ENCODE peak calls at places on chromosomes 3 and 15, in nine cellular contexts. One of them, this sample, is unnamed.
A peak's percentile ranks its signal among the peaks of the same experiment; 100 is the strongest.

GRCh38 chr3:197504239-197505191 is 51.3 kb downstream of the BDH1 start:
- DNase-seq in stomach: no peak
- DNase-seq in suprapubic skin: no peak
- DNase-seq in upper lobe of left lung: no peak
- DNase-seq in H1: no peak
- DNase-seq in sigmoid colon: no peak
- DNase-seq in SK-N-SH: peak; percentile 86
- DNase-seq in esophagus muscularis mucosa: no peak
- DNase-seq in K562: no peak
- DNase-seq in this sample: no peak

GRCh38 chr15:87874896-87875661 is 381.5 kb downstream of the NTRK3 start:
- DNase-seq in sigmoid colon: peak; percentile 65
- DNase-seq in stomach: no peak
- DNase-seq in upper lobe of left lung: no peak
- DNase-seq in H1: no peak
- DNase-seq in SK-N-SH: peak; percentile 20
- DNase-seq in suprapubic skin: no peak
- DNase-seq in esophagus muscularis mucosa: no peak
- DNase-seq in K562: no peak
- DNase-seq in this sample: no peak

GRCh38 chr3:56275120-56275519 is 193.1 kb downstream of the ERC2 start:
- DNase-seq in suprapubic skin: no peak
- DNase-seq in sigmoid colon: no peak
- DNase-seq in SK-N-SH: no peak
- DNase-seq in upper lobe of left lung: no peak
- DNase-seq in esophagus muscularis mucosa: no peak
- DNase-seq in H1: no peak
- DNase-seq in stomach: no peak
- DNase-seq in K562: no peak
- DNase-seq in this sample: no peak

GRCh38 chr3:186477033-186477432 is 67.1 kb downstream of the CRYGS start:
- DNase-seq in H1: no peak
- DNase-seq in K562: no peak
- DNase-seq in upper lobe of left lung: no peak
- DNase-seq in SK-N-SH: no peak
- DNase-seq in sigmoid colon: no peak
- DNase-seq in esophagus muscularis mucosa: no peak
- DNase-seq in suprapubic skin: no peak
- DNase-seq in stomach: no peak
- DNase-seq in this sample: no peak

GRCh38 chr3:150631515-150632221 is 28.5 kb downstream of the SELENOT start:
- DNase-seq in upper lobe of left lung: no peak
- DNase-seq in esophagus muscularis mucosa: no peak
- DNase-seq in H1: no peak
- DNase-seq in stomach: no peak
- DNase-seq in SK-N-SH: no peak
- DNase-seq in sigmoid colon: no peak
- DNase-seq in K562: peak; percentile 29
- DNase-seq in suprapubic skin: no peak
- DNase-seq in this sample: no peak

GRCh38 chr3:128195802-128196201 is 42.5 kb downstream of the EEFSEC start:
- DNase-seq in stomach: no peak
- DNase-seq in suprapubic skin: no peak
- DNase-seq in upper lobe of left lung: no peak
- DNase-seq in sigmoid colon: no peak
- DNase-seq in SK-N-SH: no peak
- DNase-seq in esophagus muscularis mucosa: peak; percentile 70
- DNase-seq in H1: no peak
- DNase-seq in K562: no peak
- DNase-seq in this sample: no peak

GRCh38 chr15:68789921-68790575 is 30.6 kb downstream of the ANP32A start:
- DNase-seq in stomach: no peak
- DNase-seq in sigmoid colon: no peak
- DNase-seq in suprapubic skin: no peak
- DNase-seq in SK-N-SH: peak; percentile 46
- DNase-seq in H1: no peak
- DNase-seq in upper lobe of left lung: no peak
- DNase-seq in esophagus muscularis mucosa: no peak
- DNase-seq in K562: no peak
- DNase-seq in this sample: no peak

GRCh38 chr3:170690133-170690981 is 104.5 kb upstream of the SLC7A14 start:
- DNase-seq in stomach: peak; percentile 77
- DNase-seq in SK-N-SH: peak; percentile 72
- DNase-seq in upper lobe of left lung: peak; percentile 65
- DNase-seq in H1: no peak
- DNase-seq in suprapubic skin: no peak
- DNase-seq in sigmoid colon: peak; percentile 71
- DNase-seq in K562: peak; percentile 85
- DNase-seq in esophagus muscularis mucosa: no peak
- DNase-seq in this sample: peak; percentile 65

GRCh38 chr3:194671511-194671899 is 486 bp downstream of the LSG1 start:
- DNase-seq in H1: no peak
- DNase-seq in suprapubic skin: no peak
- DNase-seq in K562: peak; percentile 53
- DNase-seq in upper lobe of left lung: no peak
- DNase-seq in SK-N-SH: peak; percentile 58
- DNase-seq in stomach: no peak
- DNase-seq in esophagus muscularis mucosa: peak; percentile 4
- DNase-seq in sigmoid colon: no peak
- DNase-seq in this sample: no peak

GRCh38 chr3:173743111-173743510 is 345.6 kb downstream of the NLGN1 start:
- DNase-seq in sigmoid colon: no peak
- DNase-seq in esophagus muscularis mucosa: no peak
- DNase-seq in K562: no peak
- DNase-seq in upper lobe of left lung: no peak
- DNase-seq in stomach: no peak
- DNase-seq in suprapubic skin: no peak
- DNase-seq in H1: no peak
- DNase-seq in SK-N-SH: no peak
- DNase-seq in this sample: no peak

GRCh38 chr3:23994247-23994574 is 49.1 kb downstream of the NR1D2 start:
- DNase-seq in stomach: no peak
- DNase-seq in K562: no peak
- DNase-seq in H1: no peak
- DNase-seq in sigmoid colon: no peak
- DNase-seq in SK-N-SH: no peak
- DNase-seq in esophagus muscularis mucosa: no peak
- DNase-seq in suprapubic skin: no peak
- DNase-seq in upper lobe of left lung: no peak
- DNase-seq in this sample: no peak

GRCh38 chr15:71237456-71238188 is 122.4 kb downstream of the THSD4 start:
- DNase-seq in esophagus muscularis mucosa: no peak
- DNase-seq in SK-N-SH: no peak
- DNase-seq in sigmoid colon: no peak
- DNase-seq in H1: no peak
- DNase-seq in K562: peak; percentile 13
- DNase-seq in suprapubic skin: no peak
- DNase-seq in stomach: peak; percentile 65
- DNase-seq in upper lobe of left lung: no peak
- DNase-seq in this sample: peak; percentile 88

GRCh38 chr3:56855856-56856538 is 54.2 kb upstream of the ARHGEF3 start:
- DNase-seq in stomach: peak; percentile 35
- DNase-seq in upper lobe of left lung: peak; percentile 25
- DNase-seq in SK-N-SH: peak; percentile 46
- DNase-seq in sigmoid colon: no peak
- DNase-seq in K562: peak; percentile 10
- DNase-seq in esophagus muscularis mucosa: no peak
- DNase-seq in H1: peak; percentile 25
- DNase-seq in suprapubic skin: no peak
- DNase-seq in this sample: peak; percentile 36

GRCh38 chr15:80844011-80844732 is 65.0 kb downstream of the CEMIP start:
- DNase-seq in K562: no peak
- DNase-seq in H1: no peak
- DNase-seq in SK-N-SH: no peak
- DNase-seq in stomach: no peak
- DNase-seq in upper lobe of left lung: no peak
- DNase-seq in suprapubic skin: no peak
- DNase-seq in sigmoid colon: no peak
- DNase-seq in esophagus muscularis mucosa: no peak
- DNase-seq in this sample: no peak

GRCh38 chr15:69017978-69018377 is 3.5 kb downstream of the NOX5 start:
- DNase-seq in stomach: no peak
- DNase-seq in SK-N-SH: no peak
- DNase-seq in K562: peak; percentile 28
- DNase-seq in esophagus muscularis mucosa: peak; percentile 68
- DNase-seq in H1: no peak
- DNase-seq in upper lobe of left lung: peak; percentile 30
- DNase-seq in suprapubic skin: no peak
- DNase-seq in sigmoid colon: no peak
- DNase-seq in this sample: no peak

GRCh38 chr15:31555022-31555421 is 228.4 kb downstream of the KLF13 start:
- DNase-seq in SK-N-SH: no peak
- DNase-seq in upper lobe of left lung: no peak
- DNase-seq in K562: no peak
- DNase-seq in stomach: no peak
- DNase-seq in suprapubic skin: no peak
- DNase-seq in esophagus muscularis mucosa: no peak
- DNase-seq in H1: no peak
- DNase-seq in sigmoid colon: no peak
- DNase-seq in this sample: no peak

DNA sequence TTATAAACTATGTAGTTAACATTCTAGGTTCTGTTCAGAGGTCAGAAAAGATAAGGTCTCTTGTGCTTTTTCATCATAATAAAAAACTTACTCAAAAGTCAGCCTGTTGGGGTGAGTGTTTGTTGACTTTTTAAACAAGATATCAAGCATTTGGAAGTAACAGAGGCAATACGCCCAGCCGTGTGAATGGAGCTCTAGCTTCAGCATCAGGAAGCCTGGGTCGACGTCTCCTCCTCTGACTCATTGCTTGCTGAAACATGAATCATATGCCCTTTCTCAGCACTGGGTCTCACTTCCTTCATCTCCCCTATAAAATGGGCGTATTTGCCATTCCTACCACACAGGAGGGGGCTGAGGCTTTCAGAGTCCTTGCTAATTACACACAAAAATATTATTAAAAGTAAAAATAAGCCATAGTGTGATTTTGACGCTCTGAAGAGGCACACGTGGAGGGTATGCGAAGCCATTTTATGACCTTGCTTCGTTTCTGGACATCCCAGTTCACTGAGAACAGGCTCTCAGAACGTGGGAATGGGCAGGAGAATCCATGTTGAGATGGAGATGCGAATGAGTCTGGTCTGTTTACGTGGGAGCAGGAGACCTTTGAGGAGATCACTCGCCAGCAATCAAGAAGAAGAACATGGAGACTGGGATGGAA is 220.8 kb upstream of the TPRG1 start:
- DNase-seq in stomach: peak; percentile 84
- DNase-seq in H1: no peak
- DNase-seq in K562: no peak
- DNase-seq in esophagus muscularis mucosa: peak; percentile 93
- DNase-seq in sigmoid colon: peak; percentile 94
- DNase-seq in upper lobe of left lung: peak; percentile 91
- DNase-seq in suprapubic skin: peak; percentile 87
- DNase-seq in SK-N-SH: no peak
- DNase-seq in this sample: peak; percentile 70
- H3K4me1 ChIP-seq in stomach: peaks cover 53% of the 10 kb centered on the region
- H3K4me1 ChIP-seq in H1: peaks cover 12% of the 10 kb centered on the region
- H3K4me1 ChIP-seq in K562: peaks cover 6% of the 10 kb centered on the region
- H3K4me1 ChIP-seq in esophagus muscularis mucosa: peaks cover 71% of the 10 kb centered on the region
- H3K4me1 ChIP-seq in sigmoid colon: peaks cover 58% of the 10 kb centered on the region
- H3K4me1 ChIP-seq in upper lobe of left lung: peaks cover 58% of the 10 kb centered on the region
- H3K4me1 ChIP-seq in suprapubic skin: peaks cover 53% of the 10 kb centered on the region
- H3K4me1 ChIP-seq in SK-N-SH: peaks cover 24% of the 10 kb centered on the region
- H3K4me1 ChIP-seq in this sample: peaks cover 45% of the 10 kb centered on the region

DNA sequence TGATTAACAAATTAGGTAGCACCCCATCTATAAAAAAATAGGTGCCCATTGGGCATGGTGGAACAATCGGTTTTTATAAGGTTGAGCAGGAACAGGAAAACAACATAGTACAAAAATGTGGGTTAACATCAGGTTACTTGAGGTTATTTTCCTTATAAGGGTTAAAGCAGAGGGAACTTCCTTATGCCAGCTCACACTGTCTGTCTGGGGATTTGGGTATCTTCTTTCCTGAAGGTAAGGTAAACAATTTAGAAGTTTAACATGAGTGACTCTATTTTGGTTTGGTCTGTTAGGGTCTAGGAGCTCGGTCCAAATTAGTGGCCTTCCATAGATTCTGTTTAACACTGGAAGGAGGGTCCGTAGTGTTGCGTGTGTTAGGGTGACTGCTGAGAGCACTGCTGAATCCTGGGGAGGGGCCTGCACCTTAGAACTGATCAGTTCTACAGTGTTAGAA is 14.7 kb downstream of the CHD2 start:
- DNase-seq in sigmoid colon: no peak
- DNase-seq in esophagus muscularis mucosa: no peak
- DNase-seq in upper lobe of left lung: no peak
- DNase-seq in SK-N-SH: no peak
- DNase-seq in suprapubic skin: no peak
- DNase-seq in stomach: no peak
- DNase-seq in K562: no peak
- DNase-seq in H1: no peak
- DNase-seq in this sample: no peak
- TF ChIP-seq POLR2AphosphoS5 in sigmoid colon: no peak
- TF ChIP-seq POLR2AphosphoS5 in esophagus muscularis mucosa: no peak
- TF ChIP-seq POLR2AphosphoS5 in upper lobe of left lung: no peak
- TF ChIP-seq POLR2AphosphoS5 in SK-N-SH: no peak
- TF ChIP-seq POLR2AphosphoS5 in suprapubic skin: no peak
- TF ChIP-seq POLR2AphosphoS5 in stomach: no peak
- TF ChIP-seq POLR2AphosphoS5 in K562: no peak
- TF ChIP-seq POLR2AphosphoS5 in H1: no peak
- TF ChIP-seq POLR2AphosphoS5 in this sample: peak; percentile 23

GRCh38 chr3:176172430-176172954 is 1024.8 kb downstream of the TBL1XR1 start:
- DNase-seq in K562: no peak
- DNase-seq in upper lobe of left lung: no peak
- DNase-seq in esophagus muscularis mucosa: no peak
- DNase-seq in H1: peak; percentile 9
- DNase-seq in suprapubic skin: no peak
- DNase-seq in stomach: no peak
- DNase-seq in sigmoid colon: no peak
- DNase-seq in SK-N-SH: no peak
- DNase-seq in this sample: no peak

DNA sequence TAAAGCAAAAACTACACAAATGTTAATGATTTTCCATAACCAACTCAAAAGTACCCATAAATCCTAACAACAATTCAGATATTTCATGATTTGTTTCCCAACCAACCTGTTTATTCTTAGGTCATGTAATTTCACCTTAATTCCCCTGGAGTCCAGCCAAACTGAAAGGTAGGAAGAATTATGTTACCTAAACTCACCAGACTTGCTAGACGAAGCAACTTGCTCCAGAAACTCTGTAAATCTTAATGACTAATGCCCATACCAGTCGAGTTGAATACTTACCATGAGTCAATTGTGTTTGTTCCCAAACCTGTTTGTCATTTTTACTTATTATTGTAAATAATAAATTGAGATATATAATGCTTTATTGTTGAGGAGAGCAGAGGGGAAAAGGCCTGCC is 1030.0 kb downstream of the TBL1XR1 start:
- DNase-seq in suprapubic skin: no peak
- DNase-seq in esophagus muscularis mucosa: no peak
- DNase-seq in upper lobe of left lung: no peak
- DNase-seq in K562: no peak
- DNase-seq in SK-N-SH: no peak
- DNase-seq in H1: no peak
- DNase-seq in sigmoid colon: no peak
- DNase-seq in stomach: no peak
- DNase-seq in this sample: no peak
- TF ChIP-seq EP300 in suprapubic skin: no peak
- TF ChIP-seq EP300 in esophagus muscularis mucosa: no peak
- TF ChIP-seq EP300 in upper lobe of left lung: no peak
- TF ChIP-seq EP300 in K562: no peak
- TF ChIP-seq EP300 in SK-N-SH: no peak
- TF ChIP-seq EP300 in H1: no peak
- TF ChIP-seq EP300 in sigmoid colon: no peak
- TF ChIP-seq EP300 in stomach: no peak
- TF ChIP-seq EP300 in this sample: no peak

GRCh38 chr15:64772488-64772887 is 2.9 kb downstream of the RBPMS2 start:
- DNase-seq in suprapubic skin: no peak
- DNase-seq in K562: no peak
- DNase-seq in H1: no peak
- DNase-seq in upper lobe of left lung: no peak
- DNase-seq in stomach: no peak
- DNase-seq in SK-N-SH: no peak
- DNase-seq in sigmoid colon: no peak
- DNase-seq in esophagus muscularis mucosa: no peak
- DNase-seq in this sample: no peak
- H3K4me1 ChIP-seq in suprapubic skin: peaks cover 11% of the 10 kb centered on the region
- H3K4me1 ChIP-seq in K562: peaks cover 29% of the 10 kb centered on the region
- H3K4me1 ChIP-seq in H1: peaks cover 32% of the 10 kb centered on the region
- H3K4me1 ChIP-seq in upper lobe of left lung: peaks cover 25% of the 10 kb centered on the region
- H3K4me1 ChIP-seq in stomach: peaks cover 9% of the 10 kb centered on the region
- H3K4me1 ChIP-seq in SK-N-SH: peaks cover 10% of the 10 kb centered on the region
- H3K4me1 ChIP-seq in sigmoid colon: peaks cover 68% of the 10 kb centered on the region
- H3K4me1 ChIP-seq in esophagus muscularis mucosa: peaks cover 73% of the 10 kb centered on the region
- H3K4me1 ChIP-seq in this sample: peaks cover 8% of the 10 kb centered on the region